ENCODE peak calls at places on chromosome 7, in four cellular contexts. P, L, W and B are unnamed samples.

GRCh38 chr7:28872226-28872625 is 85.9 kb downstream of the TRIL start:
- DNase-seq in P (no peak), W (no peak), L (no peak), B (peak; percentile 46)

GRCh38 chr7:124532166-124532565 is 233.4 kb downstream of the GPR37 start:
- DNase-seq in W (no peak), P (no peak), L (peak; percentile 41), B (no peak)

GRCh38 chr7:157253850-157254249 is 83.0 kb upstream of the DNAJB6 start:
- DNase-seq in P (no peak), L (no peak), W (no peak), B (no peak)

GRCh38 chr7:109094-109493 is 83.3 kb upstream of the FAM20C start:
- DNase-seq in P (no peak), W (no peak), L (no peak), B (no peak)

GRCh38 chr7:98681951-98682350 is 64.9 kb downstream of the NPTX2 start:
- DNase-seq in P (no peak), W (no peak), L (no peak), B (no peak)

GRCh38 chr7:107687656-107688055 is 27.0 kb downstream of the SLC26A4 start:
- DNase-seq in W (no peak), L (peak; percentile 51), P (no peak), B (peak; percentile 12)

GRCh38 chr7:83861-84632 is 108.3 kb upstream of the FAM20C start:
- DNase-seq in L (no peak), W (no peak), P (no peak), B (no peak)

GRCh38 chr7:22420973-22421635 is 64.2 kb upstream of the RAPGEF5 start:
- DNase-seq in L (no peak), W (no peak), P (no peak), B (no peak)

GRCh38 chr7:150403376-150404171 is 24.4 kb downstream of the ZNF775 start:
- DNase-seq in P (no peak), L (no peak), W (peak; percentile 18), B (no peak)

GRCh38 chr7:140605337-140605736 is 35.3 kb downstream of the DENND2A start:
- DNase-seq in L (peak; percentile 96), W (no peak), P (no peak), B (no peak)

GRCh38 chr7:2487586-2488271 is 11.5 kb upstream of the GRIFIN start:
- DNase-seq in W (no peak), L (no peak), P (no peak), B (no peak)

GRCh38 chr7:72492446-72492845 is 80.3 kb upstream of the CALN1 start:
- DNase-seq in L (no peak), W (no peak), P (no peak), B (no peak)

GRCh38 chr7:16916111-16916639 is 34.4 kb upstream of the AGR3 start:
- DNase-seq in W (no peak), P (no peak), L (peak; percentile 89), B (no peak)

GRCh38 chr7:44313621-44314031 is 11.8 kb downstream of the CAMK2B start:
- DNase-seq in P (no peak), W (no peak), L (no peak), B (no peak)

GRCh38 chr7:21450876-21451275 is 23.0 kb downstream of the SP4 start:
- DNase-seq in W (no peak), P (no peak), L (no peak), B (no peak)

GRCh38 chr7:149220534-149220933 is 18.9 kb upstream of the ZNF212 start:
- DNase-seq in W (no peak), L (peak; percentile 75), P (no peak), B (no peak)

GRCh38 chr7:33529070-33529469 is 376.3 kb upstream of the BMPER start:
- DNase-seq in P (no peak), W (no peak), L (no peak), B (no peak)

GRCh38 chr7:50537417-50537816 is 27.8 kb downstream of the DDC start:
- DNase-seq in W (no peak), L (no peak), P (no peak), B (no peak)

GRCh38 chr7:134619627-134620331 is 26.9 kb upstream of the BPGM start:
- DNase-seq in P (no peak), L (peak; percentile 96), W (no peak), B (peak; percentile 83)

GRCh38 chr7:16708980-16709379 is 44.6 kb upstream of the TSPAN13 start:
- DNase-seq in P (no peak), L (peak; percentile 98), W (no peak), B (peak; percentile 45)

GRCh38 chr7:18755793-18756192 is 260.2 kb downstream of the HDAC9 start:
- DNase-seq in P (no peak), W (no peak), L (no peak), B (no peak)

GRCh38 chr7:91181949-91182348 is 82.3 kb upstream of the FZD1 start:
- DNase-seq in P (no peak), L (peak; percentile 32), W (no peak), B (no peak)

GRCh38 chr7:104908636-104909035 is 105.4 kb upstream of the KMT2E start:
- DNase-seq in W (no peak), P (no peak), L (no peak), B (no peak)

GRCh38 chr7:91264083-91264923 is at the start of gene FZD1:
- DNase-seq in L (peak; percentile 99), W (peak; percentile 91), P (peak; percentile 66), B (peak; percentile 98)

GRCh38 chr7:100568176-100568935 is 5.3 kb downstream of the SAP25 start:
- DNase-seq in P (no peak), L (no peak), W (no peak), B (no peak)

GRCh38 chr7:66296-66695 is 126.1 kb upstream of the FAM20C start:
- DNase-seq in P (no peak), W (no peak), L (no peak), B (no peak)

GRCh38 chr7:101058355-101058754 is 26.9 kb upstream of the TRIM56 start:
- DNase-seq in P (no peak), L (peak; percentile 50), W (peak; percentile 86), B (peak; percentile 53)

GRCh38 chr7:23654508-23654907 is 25.5 kb upstream of the FAM221A start:
- DNase-seq in W (peak; percentile 25), P (no peak), L (peak; percentile 31), B (peak; percentile 35)

GRCh38 chr7:55111007-55111406 is 92.2 kb downstream of the EGFR start:
- DNase-seq in P (no peak), W (no peak), L (peak; percentile 80), B (no peak)

GRCh38 chr7:73978681-73979563 is 49.1 kb upstream of the ELN start:
- DNase-seq in W (peak; percentile 76), P (peak; percentile 45), L (no peak), B (peak; percentile 24)

GRCh38 chr7:76507723-76508406 is 2.5 kb upstream of the UPK3B start:
- DNase-seq in P (no peak), L (no peak), W (no peak), B (peak; percentile 1)

GRCh38 chr7:132226626-132227290 is 349.5 kb downstream of the PLXNA4 start:
- DNase-seq in P (no peak), L (no peak), W (no peak), B (no peak)

GRCh38 chr7:75967573-75967997 is 26.8 kb downstream of the TMEM120A start:
- DNase-seq in P (no peak), L (peak; percentile 21), W (no peak), B (peak; percentile 76)

GRCh38 chr7:50761722-50762121 is 21.0 kb downstream of the GRB10 start:
- DNase-seq in W (no peak), L (no peak), P (no peak), B (no peak)

GRCh38 chr7:151379193-151379520 is 30.7 kb downstream of the WDR86 start:
- DNase-seq in P (no peak), W (no peak), L (no peak), B (no peak)

DNA sequence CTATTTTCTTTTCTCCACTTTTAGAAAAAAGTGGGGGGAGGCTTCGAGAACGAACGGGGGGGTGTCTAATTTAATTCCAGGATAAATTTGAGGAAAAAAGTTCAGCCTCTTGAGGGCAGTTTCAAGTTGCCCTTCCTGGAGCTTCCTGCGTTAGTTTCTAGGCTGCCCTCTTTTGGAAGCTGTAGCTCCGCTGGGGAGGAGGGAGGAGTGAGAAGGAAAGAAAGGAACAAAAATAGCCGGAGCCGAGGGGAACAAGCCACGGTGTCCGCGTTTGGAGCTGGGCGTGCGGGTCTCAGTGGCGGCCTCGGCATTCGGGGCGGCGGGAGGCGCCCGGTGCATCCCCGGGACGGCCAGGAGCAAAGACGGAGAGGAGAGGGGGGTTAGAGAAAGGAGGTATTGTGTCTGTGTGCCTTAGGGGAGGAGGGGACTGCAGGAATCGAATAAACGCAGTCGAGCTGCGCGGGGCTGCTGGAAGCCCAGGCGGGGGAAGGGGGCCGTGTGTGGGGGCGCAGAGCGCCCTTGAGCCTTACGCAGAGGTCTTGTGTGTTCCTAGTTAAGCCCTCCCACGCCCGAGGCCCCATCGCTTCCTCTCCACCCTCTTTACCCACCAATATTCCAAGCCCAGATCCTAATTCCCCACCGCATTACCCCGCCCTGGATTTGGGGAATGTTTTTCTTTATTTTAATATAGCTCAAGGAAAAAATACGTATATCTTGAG is 2.0 kb upstream of the TNRC18 start:
- DNase-seq in L (peak; percentile 89), P (no peak), W (peak; percentile 62), B (peak; percentile 89)
- TF ChIP-seq FOS in L (no peak), P (no peak), W (no peak), B (no peak)

DNA sequence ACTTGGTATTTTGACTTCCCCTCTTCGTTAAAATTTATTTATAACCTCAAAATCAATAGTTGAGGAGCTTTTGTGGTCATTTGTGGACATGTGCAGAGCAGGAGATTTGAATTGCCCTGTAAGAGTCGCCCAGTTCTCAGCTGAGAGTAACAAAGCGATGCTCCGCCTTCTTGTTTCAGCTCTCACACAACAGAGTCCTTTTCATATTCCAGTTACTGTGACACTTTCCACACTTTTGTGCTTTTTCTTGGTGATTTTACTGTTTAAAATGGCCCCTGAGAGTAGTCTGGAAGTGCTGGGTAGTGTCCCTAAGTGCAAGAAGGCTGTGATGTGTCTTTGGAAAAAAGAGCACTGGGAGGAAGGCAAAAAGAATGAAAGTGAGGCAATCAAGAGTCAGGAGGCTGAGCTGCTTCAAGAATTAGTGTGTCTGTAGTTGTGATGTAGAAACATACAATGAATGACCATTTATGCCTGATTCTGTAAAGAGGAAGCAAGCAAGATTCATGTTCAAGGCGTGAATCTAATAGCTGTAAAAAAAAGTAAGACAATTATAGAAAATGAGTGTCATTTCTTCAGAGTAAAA is 201.2 kb upstream of the SEMA3E start:
- DNase-seq in L (no peak), W (no peak), P (no peak), B (no peak)
- H2AFZ ChIP-seq in L (no peak overlapping the region), W (no peak overlapping the region), P (no peak overlapping the region), B (no peak overlapping the region)

DNA sequence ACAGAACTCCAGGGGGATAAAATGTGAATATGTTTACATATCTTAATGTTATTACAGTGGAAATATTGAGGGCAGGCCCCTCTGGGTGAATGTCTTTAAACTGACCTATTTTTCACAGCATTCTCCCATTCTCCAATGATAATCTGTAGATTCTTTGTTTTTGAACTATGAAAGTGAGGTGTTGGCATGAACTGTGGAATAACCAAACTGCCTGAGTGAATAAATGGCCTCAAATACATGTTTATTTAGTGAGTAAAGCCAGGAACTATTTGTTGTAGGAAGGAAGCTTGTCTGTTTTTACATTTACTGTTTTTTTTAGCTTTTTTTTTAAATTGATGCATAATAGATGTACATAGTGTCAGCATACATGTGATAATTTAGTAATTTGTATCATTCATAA is 2.7 kb downstream of the ABCA13 start:
- DNase-seq in P (no peak), L (peak; percentile 30), W (no peak), B (peak; percentile 91)
- TF ChIP-seq FOS in P (no peak), L (no peak), W (no peak), B (peak; percentile 77)

GRCh38 chr7:129218514-129219036 is 6.3 kb upstream of the AHCYL2 start:
- DNase-seq in W (peak; percentile 85), P (no peak), L (peak; percentile 78), B (peak; percentile 80)
- H2AFZ ChIP-seq in W (peak overlapping the region; percentile 19), P (no peak overlapping the region), L (peak overlapping the region; percentile 35), B (no peak overlapping the region)